ENCODE peak calls at places on chromosome 16, in ten cellular contexts. G is fibroblast of mammary gland, D is kidney epithelial cell, I is esophagus squamous epithelium, U is fibroblast of lung, F is prostate gland, A is pancreas, Y is bronchial epithelial cell, W is lower leg skin, S is H1. B is an unnamed sample.

GRCh38 chr16:35150805-35151312 is 1691.4 kb downstream of the TP53TG3F start:
- DNase-seq in U (no peak), D (no peak), A (peak; percentile 1), W (no peak), S (no peak), G (no peak), I (no peak), F (no peak), Y (no peak), B (no peak)

GRCh38 chr16:80198995-80199299 is 341.8 kb upstream of the DYNLRB2 start:
- DNase-seq in W (no peak), A (no peak), S (no peak), F (no peak), D (no peak), U (no peak), Y (peak; percentile 93), I (no peak), G (peak; percentile 63), B (no peak)

GRCh38 chr16:85978291-85978775 is 79.4 kb downstream of the IRF8 start:
- DNase-seq in Y (no peak), U (peak; percentile 51), I (no peak), A (no peak), G (no peak), F (no peak), W (no peak), S (no peak), D (no peak), B (no peak)

GRCh38 chr16:84190731-84191388 is at the start of gene ADAD2:
- DNase-seq in W (no peak), D (no peak), S (peak; percentile 33), Y (no peak), G (no peak), A (no peak), U (no peak), I (no peak), F (no peak), B (no peak)

GRCh38 chr16:10579965-10580918 is at the start of gene EMP2:
- DNase-seq in D (no peak), G (peak; percentile 68), S (peak; percentile 31), I (no peak), U (peak; percentile 73), A (peak; percentile 77), F (peak; percentile 79), W (no peak), Y (peak; percentile 57), B (no peak)

GRCh38 chr16:81551141-81551808 is 106.7 kb downstream of the CMIP start:
- DNase-seq in A (no peak), Y (peak; percentile 87), S (no peak), F (no peak), D (no peak), G (peak; percentile 25), U (peak; percentile 84), W (no peak), I (no peak), B (no peak)

GRCh38 chr16:49280022-49280741 is 1.5 kb downstream of the CBLN1 start:
- DNase-seq in W (no peak), Y (no peak), S (no peak), D (no peak), I (no peak), G (no peak), F (no peak), U (no peak), A (peak; percentile 46), B (no peak)

GRCh38 chr16:17836868-17837602 is 366.3 kb upstream of the XYLT1 start:
- DNase-seq in G (peak; percentile 100), W (peak; percentile 23), D (peak; percentile 25), S (peak; percentile 67), I (no peak), U (peak; percentile 99), Y (peak; percentile 50), F (no peak), A (no peak), B (no peak)

GRCh38 chr16:57892447-57893096 is 78.4 kb downstream of the CNGB1 start:
- DNase-seq in Y (peak; percentile 49), W (no peak), S (no peak), F (no peak), G (no peak), A (no peak), I (no peak), U (peak; percentile 53), D (no peak), B (no peak)

GRCh38 chr16:81500833-81501521 is 56.4 kb downstream of the CMIP start:
- DNase-seq in U (peak; percentile 93), Y (peak; percentile 81), G (no peak), I (no peak), A (no peak), D (no peak), W (no peak), S (no peak), F (peak; percentile 37), B (no peak)

GRCh38 chr16:50683689-50684374 is 2.7 kb upstream of the SNX20 start:
- DNase-seq in U (no peak), G (no peak), S (no peak), F (no peak), A (no peak), Y (no peak), D (no peak), W (no peak), I (no peak), B (no peak)

GRCh38 chr16:83187404-83187803 is 560.6 kb downstream of the CDH13 start:
- DNase-seq in U (peak; percentile 81), F (no peak), Y (peak; percentile 91), D (peak; percentile 65), I (no peak), S (no peak), W (no peak), A (no peak), G (peak; percentile 52), B (no peak)

GRCh38 chr16:19008245-19008644 is 24.5 kb downstream of the TMC7 start:
- DNase-seq in W (no peak), U (peak; percentile 98), D (peak; percentile 37), G (peak; percentile 85), F (no peak), A (no peak), I (no peak), S (no peak), Y (peak; percentile 66), B (no peak)
- TF ChIP-seq CTCF in W (no peak), U (no peak), D (no peak), G (no peak), F (no peak), A (no peak), I (no peak), S (no peak), Y (no peak), B (no peak)

DNA sequence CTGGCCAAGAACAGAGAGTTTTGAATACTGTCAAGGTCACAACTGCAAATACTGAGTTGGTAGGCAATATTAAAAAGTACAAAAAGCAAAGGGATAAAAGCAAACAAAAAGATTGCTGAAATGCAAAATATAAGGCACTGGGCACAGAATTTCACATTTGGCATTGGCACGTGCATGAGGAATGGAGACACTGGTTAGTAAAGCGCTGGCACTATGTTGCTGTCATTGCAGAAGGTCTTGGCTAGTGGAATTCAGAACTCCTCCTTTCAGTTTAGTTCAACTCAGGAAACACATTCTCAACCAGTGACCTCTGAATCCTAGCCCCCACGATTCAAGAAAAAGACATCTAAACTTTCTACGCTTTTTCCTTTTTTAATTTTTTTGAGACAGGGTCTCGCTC is 111.8 kb upstream of the PSMD7 start:
- DNase-seq in G (no peak), S (no peak), F (no peak), Y (no peak), D (no peak), I (no peak), W (no peak), A (no peak), U (no peak), B (no peak)
- H3K4me3 ChIP-seq in G (no peak overlapping the region), S (no peak overlapping the region), F (no peak overlapping the region), Y (no peak overlapping the region), D (no peak overlapping the region), I (no peak overlapping the region), W (no peak overlapping the region), A (no peak overlapping the region), U (no peak overlapping the region), B (no peak overlapping the region)

GRCh38 chr16:75095637-75096036 is 20.9 kb downstream of the LDHD start:
- DNase-seq in I (no peak), G (no peak), W (no peak), Y (no peak), S (no peak), D (no peak), U (no peak), F (no peak), A (no peak), B (no peak)

GRCh38 chr16:75097941-75098897 is 18.4 kb downstream of the LDHD start:
- DNase-seq in U (no peak), F (no peak), G (no peak), D (no peak), Y (peak; percentile 47), A (no peak), S (no peak), W (no peak), I (no peak), B (no peak)

GRCh38 chr16:75095204-75095621 is 21.4 kb downstream of the LDHD start:
- DNase-seq in G (no peak), I (no peak), D (no peak), A (no peak), U (no peak), W (no peak), S (no peak), Y (no peak), F (no peak), B (no peak)

GRCh38 chr16:75097191-75097761 is 19.3 kb downstream of the LDHD start:
- DNase-seq in A (no peak), S (no peak), U (no peak), Y (no peak), I (no peak), F (no peak), G (no peak), D (no peak), W (no peak), B (no peak)

DNA sequence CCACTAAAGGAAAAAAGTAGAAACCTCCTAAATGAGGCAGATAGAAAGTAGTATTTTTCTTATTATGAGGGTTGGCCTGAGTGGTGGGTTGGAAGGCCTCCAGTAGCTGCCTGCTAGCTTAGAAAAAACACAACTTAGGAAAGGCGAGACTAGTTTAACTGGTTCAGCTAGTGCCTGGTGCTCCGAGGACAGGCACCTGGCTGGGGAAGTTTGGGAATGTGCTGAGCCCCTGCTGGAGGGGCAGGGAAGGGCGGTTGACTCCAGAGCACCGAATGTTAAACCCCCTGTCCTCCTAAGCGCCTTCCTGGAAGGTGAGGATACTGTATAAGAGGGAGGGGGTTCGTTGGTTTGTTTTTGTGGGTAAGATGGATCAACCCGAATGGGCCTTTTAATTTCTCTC is 19.9 kb downstream of the LDHD start:
- DNase-seq in F (peak; percentile 87), I (no peak), G (no peak), A (peak; percentile 71), W (no peak), Y (peak; percentile 75), D (no peak), U (no peak), S (peak; percentile 46), B (peak; percentile 94)
- TF ChIP-seq CTCF in F (peak; percentile 27), I (peak; percentile 68), G (peak; percentile 23), A (no peak), W (no peak), Y (peak; percentile 84), D (peak; percentile 28), U (peak; percentile 9), S (peak; percentile 64), B (peak; percentile 53)

DNA sequence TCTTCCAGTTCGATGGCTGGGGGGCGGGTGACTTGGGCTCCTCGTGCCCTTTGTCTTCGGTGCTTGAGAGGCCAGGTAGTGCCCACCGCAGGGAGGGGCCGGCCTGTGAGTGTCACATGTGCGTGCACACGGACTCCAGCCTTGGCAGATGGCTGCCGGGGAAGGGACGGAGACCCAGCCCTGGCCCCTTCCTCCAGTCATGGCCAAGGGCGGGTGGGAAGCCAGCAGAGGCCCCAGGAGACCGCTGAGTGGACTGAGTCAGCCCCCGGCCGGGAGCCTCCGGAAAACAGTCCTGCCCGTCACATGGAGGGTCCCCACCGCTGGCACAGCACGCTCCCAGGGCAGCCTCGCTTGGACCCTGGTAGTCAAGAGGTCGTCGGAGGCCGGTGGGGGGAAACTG is 4.2 kb downstream of the GLIS2 start:
- DNase-seq in G (peak; percentile 30), A (no peak), U (no peak), D (no peak), F (no peak), W (no peak), I (no peak), S (no peak), Y (no peak), B (no peak)
- H3K4me3 ChIP-seq in G (no peak overlapping the region), A (no peak overlapping the region), U (peak overlapping the region; percentile 25), D (no peak overlapping the region), F (no peak overlapping the region), W (no peak overlapping the region), I (peak overlapping the region; percentile 35), S (no peak overlapping the region), Y (no peak overlapping the region), B (no peak overlapping the region)